ENCODE peak calls at places on chromosomes 4 and X, in five cellular contexts. One of them, this sample, is unnamed.

GRCh38 chr4:184248216-184248615 is 30.5 kb upstream of the ENPP6 start:
- DNase-seq in memory B cell: no peak
- DNase-seq in EL: no peak
- DNase-seq in astrocyte of the spinal cord: no peak
- DNase-seq in ELR: no peak
- DNase-seq in this sample: no peak

GRCh38 chr4:7812921-7813320 is 126.7 kb downstream of the AFAP1 start:
- DNase-seq in memory B cell: no peak
- DNase-seq in astrocyte of the spinal cord: no peak
- DNase-seq in EL: no peak
- DNase-seq in ELR: no peak
- DNase-seq in this sample: no peak

GRCh38 chrX:141760761-141761160 is 62.2 kb upstream of the SPANXD start:
- DNase-seq in astrocyte of the spinal cord: peak; percentile 21
- DNase-seq in EL: peak; percentile 43
- DNase-seq in ELR: peak; percentile 66
- DNase-seq in memory B cell: no peak
- DNase-seq in this sample: no peak

GRCh38 chr4:180296036-180296599 is 1947.1 kb upstream of the TENM3 start:
- DNase-seq in astrocyte of the spinal cord: no peak
- DNase-seq in ELR: no peak
- DNase-seq in EL: no peak
- DNase-seq in memory B cell: no peak
- DNase-seq in this sample: no peak

GRCh38 chr4:986949-987688 is at the start of gene IDUA:
- DNase-seq in ELR: peak; percentile 90
- DNase-seq in EL: peak; percentile 90
- DNase-seq in astrocyte of the spinal cord: peak; percentile 54
- DNase-seq in memory B cell: peak; percentile 86
- DNase-seq in this sample: peak; percentile 93

GRCh38 chr4:121656269-121656641 is 40.5 kb downstream of the ANXA5 start:
- DNase-seq in memory B cell: no peak
- DNase-seq in EL: peak; percentile 60
- DNase-seq in ELR: peak; percentile 70
- DNase-seq in astrocyte of the spinal cord: peak; percentile 78
- DNase-seq in this sample: peak; percentile 55

GRCh38 chr4:185997287-185997686 is 71.7 kb upstream of the TLR3 start:
- DNase-seq in memory B cell: no peak
- DNase-seq in EL: no peak
- DNase-seq in ELR: no peak
- DNase-seq in astrocyte of the spinal cord: no peak
- DNase-seq in this sample: no peak

GRCh38 chrX:39152106-39152649 is 350.9 kb downstream of the MID1IP1 start:
- DNase-seq in EL: no peak
- DNase-seq in ELR: peak; percentile 1
- DNase-seq in memory B cell: peak; percentile 45
- DNase-seq in astrocyte of the spinal cord: no peak
- DNase-seq in this sample: peak; percentile 5

GRCh38 chrX:373641-374471 is 12.9 kb downstream of the PPP2R3B start:
- DNase-seq in ELR: peak; percentile 54
- DNase-seq in memory B cell: peak; percentile 25
- DNase-seq in astrocyte of the spinal cord: peak; percentile 27
- DNase-seq in EL: peak; percentile 49
- DNase-seq in this sample: no peak

GRCh38 chr4:140426610-140427103 is 791 bp downstream of the CLGN start:
- DNase-seq in memory B cell: no peak
- DNase-seq in ELR: no peak
- DNase-seq in astrocyte of the spinal cord: peak; percentile 18
- DNase-seq in EL: no peak
- DNase-seq in this sample: no peak

GRCh38 chrX:20177093-20177492 is 35.5 kb upstream of the EIF1AX start:
- DNase-seq in astrocyte of the spinal cord: no peak
- DNase-seq in ELR: no peak
- DNase-seq in EL: no peak
- DNase-seq in memory B cell: no peak
- DNase-seq in this sample: no peak

GRCh38 chr4:151921811-151922210 is 161.0 kb upstream of the GATB start:
- DNase-seq in astrocyte of the spinal cord: peak; percentile 20
- DNase-seq in EL: peak; percentile 79
- DNase-seq in ELR: peak; percentile 89
- DNase-seq in memory B cell: no peak
- DNase-seq in this sample: peak; percentile 53

GRCh38 chr4:68271851-68272756 is 26.6 kb upstream of the TMPRSS11B start:
- DNase-seq in ELR: peak; percentile 59
- DNase-seq in EL: peak; percentile 44
- DNase-seq in memory B cell: no peak
- DNase-seq in astrocyte of the spinal cord: peak; percentile 84
- DNase-seq in this sample: peak; percentile 67

GRCh38 chr4:1354136-1354982 is 7.4 kb downstream of the UVSSA start:
- DNase-seq in memory B cell: no peak
- DNase-seq in ELR: no peak
- DNase-seq in EL: no peak
- DNase-seq in astrocyte of the spinal cord: no peak
- DNase-seq in this sample: no peak